ENCODE peak calls at places on chromosomes 2 and 18, in five cellular contexts. One of them, this sample, is unnamed. For H3K4me1, the result is how much of the 10 kb centered on the place peaks cover.

GRCh38 chr2:119744335-119744939 is 15.3 kb upstream of the PTPN4 start:
- DNase-seq in astrocyte: no peak
- DNase-seq in HepG2: peak
- DNase-seq in endodermal cell: no peak
- DNase-seq in HCT116: peak
- DNase-seq in this sample: no peak

GRCh38 chr2:39375917-39376316 is 61.2 kb downstream of the MAP4K3 start:
- DNase-seq in HepG2: no peak
- DNase-seq in astrocyte: no peak
- DNase-seq in endodermal cell: no peak
- DNase-seq in HCT116: no peak
- DNase-seq in this sample: no peak

GRCh38 chr2:28510184-28510583 is 14.3 kb downstream of the PLB1 start:
- DNase-seq in HepG2: no peak
- DNase-seq in endodermal cell: no peak
- DNase-seq in HCT116: no peak
- DNase-seq in astrocyte: no peak
- DNase-seq in this sample: no peak

GRCh38 chr2:104965900-104966299 is 72.0 kb upstream of the MRPS9 start:
- DNase-seq in endodermal cell: no peak
- DNase-seq in astrocyte: no peak
- DNase-seq in HCT116: no peak
- DNase-seq in HepG2: no peak
- DNase-seq in this sample: no peak

GRCh38 chr2:11559786-11560155 is 25.9 kb downstream of the GREB1 start:
- DNase-seq in HepG2: no peak
- DNase-seq in astrocyte: no peak
- DNase-seq in endodermal cell: peak
- DNase-seq in HCT116: no peak
- DNase-seq in this sample: no peak

GRCh38 chr2:96655491-96655973 is 13.0 kb downstream of the FER1L5 start:
- DNase-seq in HCT116: no peak
- DNase-seq in astrocyte: no peak
- DNase-seq in HepG2: no peak
- DNase-seq in endodermal cell: no peak
- DNase-seq in this sample: no peak

GRCh38 chr2:207825033-207825957 is 55.6 kb upstream of the FZD5 start:
- DNase-seq in astrocyte: no peak
- DNase-seq in endodermal cell: peak
- DNase-seq in HepG2: no peak
- DNase-seq in HCT116: no peak
- DNase-seq in this sample: no peak

GRCh38 chr2:211665299-211665698 is 873.3 kb downstream of the ERBB4 start:
- DNase-seq in endodermal cell: no peak
- DNase-seq in HCT116: no peak
- DNase-seq in HepG2: no peak
- DNase-seq in astrocyte: no peak
- DNase-seq in this sample: no peak

GRCh38 chr18:9404565-9405060 is 70.0 kb downstream of the TWSG1 start:
- DNase-seq in astrocyte: peak
- DNase-seq in HCT116: no peak
- DNase-seq in endodermal cell: no peak
- DNase-seq in HepG2: no peak
- DNase-seq in this sample: peak

GRCh38 chr18:42264467-42264866 is 309.4 kb downstream of the PIK3C3 start:
- DNase-seq in HepG2: no peak
- DNase-seq in endodermal cell: no peak
- DNase-seq in HCT116: no peak
- DNase-seq in astrocyte: no peak
- DNase-seq in this sample: no peak

GRCh38 chr2:162710282-162710891 is 128.2 kb downstream of the KCNH7 start:
- DNase-seq in HepG2: peak
- DNase-seq in HCT116: no peak
- DNase-seq in astrocyte: peak
- DNase-seq in endodermal cell: no peak
- DNase-seq in this sample: no peak

GRCh38 chr2:26018184-26018716 is 15.6 kb upstream of the RAB10 start:
- DNase-seq in HCT116: peak
- DNase-seq in HepG2: peak
- DNase-seq in endodermal cell: peak
- DNase-seq in astrocyte: peak
- DNase-seq in this sample: no peak

GRCh38 chr2:38218583-38218982 is 142.6 kb upstream of the CYP1B1 start:
- DNase-seq in HCT116: no peak
- DNase-seq in astrocyte: no peak
- DNase-seq in endodermal cell: no peak
- DNase-seq in HepG2: no peak
- DNase-seq in this sample: no peak

GRCh38 chr2:157150747-157151146 is 106.8 kb upstream of the GALNT5 start:
- DNase-seq in HepG2: peak
- DNase-seq in astrocyte: peak
- DNase-seq in HCT116: no peak
- DNase-seq in endodermal cell: no peak
- DNase-seq in this sample: no peak

GRCh38 chr2:162082036-162082435 is 8.0 kb upstream of the DPP4 start:
- DNase-seq in astrocyte: no peak
- DNase-seq in HepG2: no peak
- DNase-seq in endodermal cell: no peak
- DNase-seq in HCT116: no peak
- DNase-seq in this sample: no peak

GRCh38 chr2:186887107-186888090 is 38.4 kb upstream of the ZSWIM2 start:
- DNase-seq in HepG2: no peak
- DNase-seq in astrocyte: no peak
- DNase-seq in endodermal cell: no peak
- DNase-seq in HCT116: no peak
- DNase-seq in this sample: no peak

GRCh38 chr2:69576895-69577294 is 66.6 kb downstream of the AAK1 start:
- DNase-seq in astrocyte: no peak
- DNase-seq in HCT116: no peak
- DNase-seq in HepG2: no peak
- DNase-seq in endodermal cell: no peak
- DNase-seq in this sample: no peak

GRCh38 chr2:39723946-39724827 is 54.9 kb downstream of the THUMPD2 start:
- DNase-seq in astrocyte: peak
- DNase-seq in HepG2: no peak
- DNase-seq in HCT116: no peak
- DNase-seq in endodermal cell: no peak
- DNase-seq in this sample: no peak

GRCh38 chr18:79965119-79965902 is 868 bp downstream of the HSBP1L1 start:
- DNase-seq in endodermal cell: peak
- DNase-seq in HepG2: peak
- DNase-seq in astrocyte: peak
- DNase-seq in HCT116: no peak
- DNase-seq in this sample: peak

GRCh38 chr2:239440511-239440959 is 39.7 kb upstream of the HDAC4 start:
- DNase-seq in HCT116: no peak
- DNase-seq in endodermal cell: peak
- DNase-seq in HepG2: peak
- DNase-seq in astrocyte: no peak
- DNase-seq in this sample: no peak

GRCh38 chr2:188217266-188217665 is 74.4 kb upstream of the GULP1 start:
- DNase-seq in HCT116: no peak
- DNase-seq in astrocyte: no peak
- DNase-seq in endodermal cell: no peak
- DNase-seq in HepG2: no peak
- DNase-seq in this sample: no peak

GRCh38 chr18:37483221-37483971 is 82.2 kb downstream of the CELF4 start:
- DNase-seq in HCT116: no peak
- DNase-seq in endodermal cell: peak
- DNase-seq in HepG2: no peak
- DNase-seq in astrocyte: peak
- DNase-seq in this sample: no peak
- H3K4me1 ChIP-seq in HCT116: under half
- H3K4me1 ChIP-seq in endodermal cell: under half
- H3K4me1 ChIP-seq in HepG2: under half
- H3K4me1 ChIP-seq in astrocyte: under half
- H3K4me1 ChIP-seq in this sample: under half

GRCh38 chr2:132664096-132664495 is 5.9 kb downstream of the LYPD1 start:
- DNase-seq in HepG2: no peak
- DNase-seq in astrocyte: peak
- DNase-seq in HCT116: no peak
- DNase-seq in endodermal cell: no peak
- DNase-seq in this sample: no peak
- H3K4me3 ChIP-seq in HepG2: no peak
- H3K4me3 ChIP-seq in astrocyte: no peak
- H3K4me3 ChIP-seq in HCT116: no peak
- H3K4me3 ChIP-seq in endodermal cell: no peak
- H3K4me3 ChIP-seq in this sample: no peak

GRCh38 chr2:197209274-197209673 is 101.3 kb downstream of the ANKRD44 start:
- DNase-seq in HepG2: no peak
- DNase-seq in endodermal cell: no peak
- DNase-seq in astrocyte: no peak
- DNase-seq in HCT116: no peak
- DNase-seq in this sample: peak

GRCh38 chr2:197207106-197207505 is 103.5 kb downstream of the ANKRD44 start:
- DNase-seq in HCT116: no peak
- DNase-seq in astrocyte: peak
- DNase-seq in endodermal cell: no peak
- DNase-seq in HepG2: no peak
- DNase-seq in this sample: no peak

GRCh38 chr2:197207608-197208007 is 103.0 kb downstream of the ANKRD44 start:
- DNase-seq in endodermal cell: no peak
- DNase-seq in HepG2: no peak
- DNase-seq in astrocyte: no peak
- DNase-seq in HCT116: no peak
- DNase-seq in this sample: no peak

GRCh38 chr2:197208841-197209240 is 101.7 kb downstream of the ANKRD44 start:
- DNase-seq in HCT116: no peak
- DNase-seq in HepG2: no peak
- DNase-seq in endodermal cell: no peak
- DNase-seq in astrocyte: peak
- DNase-seq in this sample: peak

GRCh38 chr2:197208029-197208428 is 102.6 kb downstream of the ANKRD44 start:
- DNase-seq in astrocyte: no peak
- DNase-seq in HepG2: no peak
- DNase-seq in endodermal cell: no peak
- DNase-seq in HCT116: no peak
- DNase-seq in this sample: peak
- H3K4me1 ChIP-seq in astrocyte: under half
- H3K4me1 ChIP-seq in HepG2: under half
- H3K4me1 ChIP-seq in endodermal cell: under half
- H3K4me1 ChIP-seq in HCT116: under half
- H3K4me1 ChIP-seq in this sample: half or more

DNA sequence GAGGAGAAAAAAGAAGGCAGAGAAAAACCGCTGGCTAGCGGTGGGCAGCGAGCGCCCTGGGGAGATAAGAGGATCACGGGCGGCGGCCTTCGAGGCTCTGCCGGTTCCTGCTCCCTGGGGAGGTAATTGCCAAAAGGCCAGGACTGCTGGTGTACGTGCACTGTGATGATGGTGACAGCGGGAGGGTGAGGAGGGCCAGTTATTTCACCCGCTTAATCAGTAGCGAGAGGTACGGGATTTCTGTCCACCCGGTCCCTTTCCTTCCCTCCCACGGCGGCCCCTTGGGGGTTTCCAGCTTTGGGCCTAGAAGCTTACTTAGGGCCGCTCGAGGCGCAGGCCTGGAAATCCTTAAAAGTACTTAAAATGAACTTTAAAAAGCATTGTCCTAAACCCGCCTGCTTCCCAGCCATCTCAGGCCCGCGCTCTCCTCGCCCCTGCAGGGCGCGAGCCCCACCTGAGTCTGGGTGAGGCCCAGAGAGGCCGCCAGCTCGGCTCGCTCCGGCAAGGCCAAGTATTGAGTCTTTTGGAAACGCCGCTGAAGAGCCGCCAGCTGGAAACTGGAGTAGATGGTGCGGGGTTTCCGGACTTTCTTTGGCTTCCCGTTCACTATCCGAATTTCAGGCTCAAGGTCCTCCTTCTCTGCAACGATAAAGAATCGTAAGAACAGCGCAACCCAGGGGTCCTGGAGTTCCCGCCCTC is 1.5 kb downstream of the DLX2 start:
- DNase-seq in HepG2: no peak
- DNase-seq in HCT116: no peak
- DNase-seq in astrocyte: no peak
- DNase-seq in endodermal cell: peak
- DNase-seq in this sample: no peak
- H3K4me3 ChIP-seq in HepG2: peak
- H3K4me3 ChIP-seq in HCT116: no peak
- H3K4me3 ChIP-seq in astrocyte: peak
- H3K4me3 ChIP-seq in endodermal cell: peak
- H3K4me3 ChIP-seq in this sample: peak

GRCh38 chr2:65378308-65378689 is 54.1 kb downstream of the SPRED2 start:
- DNase-seq in HepG2: no peak
- DNase-seq in endodermal cell: no peak
- DNase-seq in astrocyte: no peak
- DNase-seq in HCT116: no peak
- DNase-seq in this sample: no peak
- H3K4me1 ChIP-seq in HepG2: half or more
- H3K4me1 ChIP-seq in endodermal cell: under half
- H3K4me1 ChIP-seq in astrocyte: under half
- H3K4me1 ChIP-seq in HCT116: half or more
- H3K4me1 ChIP-seq in this sample: under half

GRCh38 chr18:49691177-49691608 is 122.1 kb downstream of the ACAA2 start:
- DNase-seq in HCT116: peak
- DNase-seq in endodermal cell: no peak
- DNase-seq in astrocyte: peak
- DNase-seq in HepG2: no peak
- DNase-seq in this sample: no peak
- H3K4me3 ChIP-seq in HCT116: no peak
- H3K4me3 ChIP-seq in endodermal cell: no peak
- H3K4me3 ChIP-seq in astrocyte: no peak
- H3K4me3 ChIP-seq in HepG2: no peak
- H3K4me3 ChIP-seq in this sample: no peak